ENCODE peak calls at places on chromosomes 1 and 21, in four cellular contexts. One of them, this sample, is unnamed.

GRCh38 chr1:8189931-8190483 is 127.9 kb upstream of the SLC45A1 start:
- DNase-seq in right lobe of liver: peak; percentile 74
- DNase-seq in right atrium auricular region: no peak
- DNase-seq in K562: no peak
- DNase-seq in this sample: no peak

GRCh38 chr21:16285646-16286223 is 556.0 kb downstream of the USP25 start:
- DNase-seq in right atrium auricular region: no peak
- DNase-seq in K562: no peak
- DNase-seq in right lobe of liver: no peak
- DNase-seq in this sample: no peak

GRCh38 chr1:29120955-29121485 is 2.7 kb downstream of the TMEM200B start:
- DNase-seq in right lobe of liver: no peak
- DNase-seq in right atrium auricular region: no peak
- DNase-seq in K562: no peak
- DNase-seq in this sample: peak; percentile 15

GRCh38 chr21:40819262-40819661 is 27.7 kb downstream of the DSCAM start:
- DNase-seq in right atrium auricular region: no peak
- DNase-seq in K562: no peak
- DNase-seq in right lobe of liver: no peak
- DNase-seq in this sample: no peak

GRCh38 chr1:118563969-118564951 is 379.2 kb upstream of the SPAG17 start:
- DNase-seq in right lobe of liver: no peak
- DNase-seq in K562: no peak
- DNase-seq in right atrium auricular region: no peak
- DNase-seq in this sample: no peak

GRCh38 chr1:77316006-77316405 is 34.2 kb downstream of the AK5 start:
- DNase-seq in right atrium auricular region: no peak
- DNase-seq in K562: no peak
- DNase-seq in right lobe of liver: no peak
- DNase-seq in this sample: no peak

GRCh38 chr1:85406887-85407593 is 57.9 kb downstream of the DDAH1 start:
- DNase-seq in right atrium auricular region: no peak
- DNase-seq in K562: no peak
- DNase-seq in right lobe of liver: peak; percentile 72
- DNase-seq in this sample: no peak

GRCh38 chr1:45014403-45015028 is 2.5 kb downstream of the UROD start:
- DNase-seq in right atrium auricular region: peak; percentile 87
- DNase-seq in right lobe of liver: peak; percentile 72
- DNase-seq in K562: peak; percentile 68
- DNase-seq in this sample: peak; percentile 61

GRCh38 chr1:11285883-11286734 is 13.1 kb downstream of the UBIAD1 start:
- DNase-seq in right lobe of liver: no peak
- DNase-seq in K562: no peak
- DNase-seq in right atrium auricular region: no peak
- DNase-seq in this sample: no peak

GRCh38 chr1:52725903-52726264 is 369 bp upstream of the ZYG11B start:
- DNase-seq in K562: no peak
- DNase-seq in right atrium auricular region: no peak
- DNase-seq in right lobe of liver: no peak
- DNase-seq in this sample: no peak

GRCh38 chr1:24556414-24556795 is 518 bp downstream of the NCMAP start:
- DNase-seq in right atrium auricular region: no peak
- DNase-seq in right lobe of liver: no peak
- DNase-seq in K562: no peak
- DNase-seq in this sample: no peak

GRCh38 chr1:185650602-185651230 is 83.5 kb upstream of the HMCN1 start:
- DNase-seq in right lobe of liver: no peak
- DNase-seq in K562: no peak
- DNase-seq in right atrium auricular region: no peak
- DNase-seq in this sample: no peak

GRCh38 chr1:31055953-31056352 is 9.6 kb downstream of the PUM1 start:
- DNase-seq in right lobe of liver: no peak
- DNase-seq in right atrium auricular region: no peak
- DNase-seq in K562: no peak
- DNase-seq in this sample: no peak

GRCh38 chr1:89429062-89429461 is 65.2 kb downstream of the GBP6 start:
- DNase-seq in right lobe of liver: no peak
- DNase-seq in right atrium auricular region: no peak
- DNase-seq in K562: no peak
- DNase-seq in this sample: no peak

GRCh38 chr1:9891207-9891606 is 18.9 kb downstream of the CTNNBIP1 start:
- DNase-seq in right lobe of liver: no peak
- DNase-seq in K562: no peak
- DNase-seq in right atrium auricular region: no peak
- DNase-seq in this sample: no peak

GRCh38 chr1:43803646-43804045 is 96.3 kb downstream of the ST3GAL3 start:
- DNase-seq in K562: no peak
- DNase-seq in right lobe of liver: no peak
- DNase-seq in right atrium auricular region: no peak
- DNase-seq in this sample: no peak

GRCh38 chr1:188463919-188464318 is 1635.2 kb downstream of the PLA2G4A start:
- DNase-seq in right lobe of liver: no peak
- DNase-seq in right atrium auricular region: no peak
- DNase-seq in K562: no peak
- DNase-seq in this sample: no peak

GRCh38 chr1:22805672-22806038 is 95.0 kb downstream of the EPHB2 start:
- DNase-seq in right atrium auricular region: no peak
- DNase-seq in right lobe of liver: no peak
- DNase-seq in K562: no peak
- DNase-seq in this sample: no peak

GRCh38 chr1:8815582-8816285 is 1.7 kb downstream of the RERE start:
- DNase-seq in right atrium auricular region: no peak
- DNase-seq in right lobe of liver: no peak
- DNase-seq in K562: no peak
- DNase-seq in this sample: no peak

GRCh38 chr1:5730272-5731109 is 261.7 kb downstream of the NPHP4 start:
- DNase-seq in right lobe of liver: no peak
- DNase-seq in right atrium auricular region: no peak
- DNase-seq in K562: no peak
- DNase-seq in this sample: no peak

GRCh38 chr1:213135572-213135971 is 84.5 kb downstream of the RPS6KC1 start:
- DNase-seq in right lobe of liver: no peak
- DNase-seq in right atrium auricular region: no peak
- DNase-seq in K562: no peak
- DNase-seq in this sample: no peak

GRCh38 chr1:204868340-204868700 is 2.3 kb upstream of the NFASC start:
- DNase-seq in right atrium auricular region: no peak
- DNase-seq in K562: no peak
- DNase-seq in right lobe of liver: no peak
- DNase-seq in this sample: no peak

GRCh38 chr1:171422489-171422888 is 62.8 kb upstream of the PRRC2C start:
- DNase-seq in right atrium auricular region: no peak
- DNase-seq in K562: no peak
- DNase-seq in right lobe of liver: no peak
- DNase-seq in this sample: no peak

GRCh38 chr1:9319789-9320519 is 27.3 kb downstream of the SPSB1 start:
- DNase-seq in K562: no peak
- DNase-seq in right lobe of liver: no peak
- DNase-seq in right atrium auricular region: no peak
- DNase-seq in this sample: no peak

GRCh38 chr21:34857874-34858273 is 189.1 kb downstream of the CLIC6 start:
- DNase-seq in K562: no peak
- DNase-seq in right atrium auricular region: no peak
- DNase-seq in right lobe of liver: no peak
- DNase-seq in this sample: no peak

GRCh38 chr1:114441332-114441731 is 69.7 kb downstream of the TRIM33 start:
- DNase-seq in K562: no peak
- DNase-seq in right atrium auricular region: no peak
- DNase-seq in right lobe of liver: no peak
- DNase-seq in this sample: no peak

DNA sequence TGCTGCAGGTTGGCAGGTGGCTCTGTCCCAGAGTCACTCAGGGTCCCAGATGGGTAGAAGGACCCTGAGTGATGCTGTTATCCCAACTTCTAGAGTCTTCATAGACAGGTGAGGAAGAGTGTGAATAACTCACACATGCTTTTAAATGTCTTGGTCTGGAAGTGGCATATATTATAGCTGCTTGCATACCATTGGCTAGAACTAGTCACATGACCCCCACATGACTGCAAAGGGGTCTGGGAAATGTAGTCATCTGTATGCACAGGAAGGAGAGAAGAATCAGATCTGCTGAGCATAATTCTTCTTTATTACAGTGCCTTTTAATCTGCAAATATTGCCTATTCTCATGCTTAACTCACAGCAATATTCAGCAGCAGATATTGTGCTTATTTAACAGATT is 28.2 kb upstream of the KLHDC7A start:
- DNase-seq in K562: peak; percentile 91
- DNase-seq in right atrium auricular region: no peak
- DNase-seq in right lobe of liver: no peak
- DNase-seq in this sample: no peak
- H3K27me3 ChIP-seq in K562: no peaks in the 10 kb centered on the region
- H3K27me3 ChIP-seq in right atrium auricular region: no peaks in the 10 kb centered on the region
- H3K27me3 ChIP-seq in right lobe of liver: no peaks in the 10 kb centered on the region
- H3K27me3 ChIP-seq in this sample: no peaks in the 10 kb centered on the region

GRCh38 chr1:201703646-201704438 is 125.1 kb upstream of the IPO9 start:
- DNase-seq in right atrium auricular region: peak; percentile 90
- DNase-seq in right lobe of liver: peak; percentile 80
- DNase-seq in K562: peak; percentile 95
- DNase-seq in this sample: peak; percentile 9
- H3K27ac ChIP-seq in right atrium auricular region: peak overlapping the region; percentile 51
- H3K27ac ChIP-seq in right lobe of liver: no peak overlapping the region
- H3K27ac ChIP-seq in K562: no peak overlapping the region
- H3K27ac ChIP-seq in this sample: no peak overlapping the region

GRCh38 chr1:3217887-3218679 is 149.1 kb downstream of the PRDM16 start:
- DNase-seq in right lobe of liver: no peak
- DNase-seq in K562: no peak
- DNase-seq in right atrium auricular region: no peak
- DNase-seq in this sample: no peak
- H3K4me1 ChIP-seq in right lobe of liver: no peaks in the 10 kb centered on the region
- H3K4me1 ChIP-seq in K562: peaks cover 3% of the 10 kb centered on the region
- H3K4me1 ChIP-seq in right atrium auricular region: no peaks in the 10 kb centered on the region
- H3K4me1 ChIP-seq in this sample: no peaks in the 10 kb centered on the region

GRCh38 chr1:67685067-67685557 is at the start of gene GADD45A:
- DNase-seq in K562: peak; percentile 90
- DNase-seq in right atrium auricular region: peak; percentile 99
- DNase-seq in right lobe of liver: peak; percentile 99
- DNase-seq in this sample: peak; percentile 93

GRCh38 chr1:67687198-67687545 is 2.2 kb downstream of the GADD45A start:
- DNase-seq in right lobe of liver: no peak
- DNase-seq in right atrium auricular region: no peak
- DNase-seq in K562: no peak
- DNase-seq in this sample: no peak

GRCh38 chr1:67685558-67686271 is 714 bp downstream of the GADD45A start:
- DNase-seq in K562: peak; percentile 65
- DNase-seq in right atrium auricular region: no peak
- DNase-seq in right lobe of liver: peak; percentile 65
- DNase-seq in this sample: peak; percentile 43

GRCh38 chr1:67687649-67688048 is 2.6 kb downstream of the GADD45A start:
- DNase-seq in K562: no peak
- DNase-seq in right lobe of liver: no peak
- DNase-seq in right atrium auricular region: no peak
- DNase-seq in this sample: no peak

DNA sequence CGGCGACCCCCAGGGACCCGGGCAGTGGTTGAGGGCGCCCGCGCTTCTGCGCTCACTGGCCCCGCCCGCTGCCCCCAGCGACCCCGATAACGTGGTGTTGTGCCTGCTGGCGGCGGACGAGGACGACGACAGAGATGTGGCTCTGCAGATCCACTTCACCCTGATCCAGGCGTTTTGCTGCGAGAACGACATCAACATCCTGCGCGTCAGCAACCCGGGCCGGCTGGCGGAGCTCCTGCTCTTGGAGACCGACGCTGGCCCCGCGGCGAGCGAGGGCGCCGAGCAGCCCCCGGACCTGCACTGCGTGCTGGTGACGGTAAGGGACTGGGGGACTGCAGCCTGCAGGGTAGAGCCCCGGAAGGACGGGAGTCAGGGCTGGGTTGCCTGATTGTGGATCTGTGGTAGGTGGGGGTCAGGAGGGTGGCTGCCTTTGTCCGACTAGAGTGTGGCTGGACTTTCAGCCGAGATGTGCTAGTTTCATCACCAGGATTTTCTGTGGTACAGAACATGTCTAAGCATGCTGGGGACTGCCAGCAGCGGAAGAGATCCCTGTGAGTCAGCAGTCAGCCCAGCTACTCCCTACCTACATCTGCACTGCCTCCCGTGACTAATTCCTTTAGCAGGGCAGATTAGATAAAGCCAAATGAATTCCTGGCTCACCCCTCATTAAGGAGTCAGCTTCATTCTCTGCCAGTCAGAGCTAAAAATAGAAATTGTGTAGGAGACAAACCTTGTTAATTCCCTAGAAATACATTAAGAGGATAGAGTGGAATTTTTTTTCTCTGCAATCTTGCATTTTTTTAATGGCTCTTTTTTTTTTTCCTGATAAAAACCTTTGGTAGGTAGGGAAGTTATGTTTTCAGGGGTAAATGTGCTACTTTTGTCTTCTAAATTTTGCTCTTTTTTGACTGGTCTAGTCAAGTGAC is 1.5 kb downstream of the GADD45A start:
- DNase-seq in K562: peak; percentile 52
- DNase-seq in right lobe of liver: peak; percentile 83
- DNase-seq in right atrium auricular region: peak; percentile 90
- DNase-seq in this sample: peak; percentile 42
- H3K27me3 ChIP-seq in K562: no peaks in the 10 kb centered on the region
- H3K27me3 ChIP-seq in right lobe of liver: no peaks in the 10 kb centered on the region
- H3K27me3 ChIP-seq in right atrium auricular region: no peaks in the 10 kb centered on the region
- H3K27me3 ChIP-seq in this sample: no peaks in the 10 kb centered on the region